ENCODE peak calls at places on chromosome 3, in eight cellular contexts. W, B, D, E, C, L, F and U are unnamed samples.
A peak's percentile ranks its signal among the peaks of the same experiment; 100 is the strongest.

GRCh38 chr3:178996399-178996798 is 75.2 kb downstream of the ZMAT3 start:
- DNase-seq in L (no peak), F (no peak), W (no peak), E (no peak), C (no peak), B (no peak), D (no peak), U (no peak)

GRCh38 chr3:107663266-107663665 is 140.5 kb downstream of the BBX start:
- DNase-seq in D (no peak), L (no peak), B (no peak), F (no peak), C (no peak), W (no peak), E (no peak), U (no peak)

GRCh38 chr3:113295463-113295862 is 84.1 kb downstream of the BOC start:
- DNase-seq in C (no peak), E (no peak), D (no peak), W (no peak), F (no peak), L (no peak), B (no peak), U (peak; percentile 5)

GRCh38 chr3:111667621-111668239 is 72.6 kb upstream of the ZBED2 start:
- DNase-seq in D (peak; percentile 96), L (no peak), W (peak; percentile 89), F (peak; percentile 92), B (no peak), C (peak; percentile 33), E (no peak), U (no peak)

GRCh38 chr3:52721002-52721741 is 15.3 kb downstream of the SPCS1 start:
- DNase-seq in W (peak; percentile 29), E (no peak), F (peak; percentile 80), D (no peak), B (no peak), C (no peak), L (no peak), U (peak; percentile 52)

GRCh38 chr3:42690766-42691680 is 5.7 kb downstream of the KLHL40 start:
- DNase-seq in E (no peak), C (no peak), D (no peak), L (no peak), B (no peak), F (peak; percentile 38), W (no peak), U (no peak)

GRCh38 chr3:48186993-48187578 is 1.1 kb downstream of the CDC25A start:
- DNase-seq in F (no peak), E (no peak), C (peak; percentile 26), D (no peak), B (no peak), L (no peak), W (no peak), U (no peak)

GRCh38 chr3:171950373-171950772 is 89.0 kb upstream of the FNDC3B start:
- DNase-seq in F (no peak), B (no peak), D (peak; percentile 13), C (peak; percentile 49), E (no peak), L (peak; percentile 42), W (no peak), U (peak; percentile 26)

GRCh38 chr3:48500656-48501055 is 3.3 kb downstream of the SHISA5 start:
- DNase-seq in F (no peak), L (no peak), B (no peak), W (no peak), E (no peak), D (no peak), C (no peak), U (no peak)

GRCh38 chr3:83765971-83766370 is 1192.8 kb upstream of the CADM2 start:
- DNase-seq in B (no peak), W (no peak), E (no peak), D (no peak), L (no peak), F (no peak), C (no peak), U (no peak)

GRCh38 chr3:161644871-161645636 is 148.4 kb downstream of the OTOL1 start:
- DNase-seq in C (peak; percentile 18), W (no peak), L (no peak), E (no peak), D (no peak), B (no peak), F (peak; percentile 51), U (no peak)

GRCh38 chr3:196726788-196727675 is 12.6 kb upstream of the PAK2 start:
- DNase-seq in F (no peak), D (no peak), W (no peak), B (no peak), L (no peak), C (peak; percentile 78), E (no peak), U (no peak)

GRCh38 chr3:119955972-119956371 is 138.3 kb downstream of the GSK3B start:
- DNase-seq in B (no peak), W (no peak), C (no peak), F (no peak), E (no peak), D (no peak), L (no peak), U (no peak)